ENCODE peak calls at places on chromosome X, in eight cellular contexts. N is BJ, I is psoas muscle, K is HCT116, E is cardiac muscle cell, R is GM12878, Y is left lung, C is mammary epithelial cell. U is an unnamed sample.

GRCh38 chrX:69163936-69164741 is 1.1 kb downstream of the PJA1 start:
- DNase-seq in E (no peak), Y (peak; percentile 69), R (no peak), N (no peak), I (no peak), K (no peak), C (no peak), U (no peak)

GRCh38 chrX:153861733-153862300 is 24.2 kb downstream of the L1CAM start:
- DNase-seq in Y (no peak), N (no peak), I (no peak), E (no peak), C (no peak), K (no peak), R (no peak), U (no peak)

GRCh38 chrX:54134269-54134668 is 48.8 kb downstream of the FAM120C start:
- DNase-seq in I (no peak), N (no peak), K (no peak), R (no peak), E (no peak), C (no peak), Y (no peak), U (no peak)

GRCh38 chrX:130887392-130887791 is 15.6 kb downstream of the ENOX2 start:
- DNase-seq in Y (no peak), I (no peak), C (no peak), R (no peak), N (no peak), K (no peak), E (peak; percentile 37), U (no peak)

GRCh38 chrX:49995795-49996455 is 73.5 kb downstream of the CLCN5 start:
- DNase-seq in R (no peak), K (no peak), Y (no peak), I (no peak), E (no peak), C (peak; percentile 1), N (no peak), U (no peak)

GRCh38 chrX:152061557-152061956 is 76.8 kb downstream of the MAGEA10 start:
- DNase-seq in E (no peak), R (no peak), I (no peak), N (no peak), C (no peak), K (no peak), Y (no peak), U (no peak)

GRCh38 chrX:39995457-39995856 is 102.3 kb downstream of the BCOR start:
- DNase-seq in C (no peak), R (no peak), I (no peak), K (no peak), Y (no peak), N (no peak), E (no peak), U (no peak)

GRCh38 chrX:77640702-77641101 is 145.3 kb downstream of the ATRX start:
- DNase-seq in I (no peak), K (no peak), R (peak; percentile 24), C (no peak), E (no peak), N (no peak), Y (no peak), U (no peak)

GRCh38 chrX:40074080-40074958 is 23.4 kb downstream of the BCOR start:
- DNase-seq in Y (no peak), K (no peak), R (no peak), E (no peak), N (no peak), C (no peak), I (no peak), U (no peak)

DNA sequence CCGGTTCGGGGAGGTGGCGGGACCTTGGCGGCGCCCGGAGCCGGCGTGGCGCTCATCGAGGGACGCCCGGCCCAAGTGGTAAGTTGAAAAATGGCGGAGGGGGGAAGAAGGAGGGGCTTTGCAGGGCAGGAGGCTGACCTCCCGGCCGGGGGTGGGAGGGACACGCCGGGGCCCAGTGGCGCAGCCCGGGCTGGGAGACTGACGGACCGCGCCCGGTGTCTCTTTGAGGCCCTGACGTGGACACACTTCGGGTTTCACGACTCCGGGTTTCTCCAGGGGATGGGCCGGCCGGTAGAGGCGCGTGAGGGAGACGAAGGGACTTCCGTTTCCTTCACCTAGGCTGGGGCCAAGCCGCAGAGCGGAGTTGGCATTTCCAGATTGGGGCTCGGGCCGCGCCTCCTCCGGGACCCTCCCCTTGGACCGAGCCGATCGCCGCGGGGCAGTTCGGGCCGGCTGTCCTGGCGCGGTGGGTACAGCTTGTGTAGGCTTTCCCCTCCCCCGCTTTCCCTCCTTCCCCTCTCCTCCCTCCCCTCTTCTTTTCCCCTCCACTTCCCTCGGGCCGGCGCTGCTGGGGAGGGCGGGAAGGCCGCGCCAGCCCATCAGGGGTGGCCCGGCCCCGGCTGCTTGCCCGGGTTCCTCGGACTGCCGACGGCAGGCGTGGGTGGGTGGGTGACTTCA is at the start of gene XIAP:
- DNase-seq in C (peak; percentile 92), E (peak; percentile 88), N (peak; percentile 42), I (peak; percentile 93), Y (peak; percentile 92), K (peak; percentile 71), R (peak; percentile 41), U (peak; percentile 75)
- TF ChIP-seq CTCF in C (no peak), E (no peak), N (no peak), I (no peak), Y (no peak), K (no peak), R (no peak), U (no peak)

GRCh38 chrX:42619068-42619467 is 158.9 kb downstream of the PPP1R2C start:
- DNase-seq in K (no peak), I (no peak), C (no peak), Y (no peak), R (no peak), E (no peak), N (no peak), U (no peak)

GRCh38 chrX:42616981-42617380 is 161.0 kb downstream of the PPP1R2C start:
- DNase-seq in Y (no peak), E (no peak), N (no peak), C (no peak), I (no peak), K (no peak), R (no peak), U (peak; percentile 38)

DNA sequence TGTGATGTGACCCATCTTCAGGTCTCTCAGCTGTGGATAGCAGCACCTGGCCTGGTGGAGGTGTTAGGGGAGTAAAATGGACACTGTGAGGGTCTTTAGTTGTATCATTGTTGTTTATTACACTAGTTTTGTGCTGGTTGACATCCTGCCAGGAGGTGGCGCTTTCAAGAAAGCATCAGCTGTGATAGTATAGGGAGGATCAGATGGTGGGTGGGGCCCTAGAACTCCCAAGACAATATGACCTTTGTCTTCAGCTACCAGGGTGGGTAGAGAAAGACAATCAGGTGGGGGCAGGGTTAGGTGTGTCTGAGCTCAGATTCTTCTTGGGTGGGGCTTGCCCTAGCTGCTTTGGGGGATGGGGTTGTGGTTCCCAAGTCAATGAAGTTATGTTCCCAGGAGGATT is 162.8 kb downstream of the PPP1R2C start:
- DNase-seq in E (no peak), K (peak; percentile 41), R (no peak), C (peak; percentile 36), Y (no peak), I (no peak), N (no peak), U (no peak)
- H3K36me3 ChIP-seq in E (no peaks in the 10 kb centered on the region), K (no peaks in the 10 kb centered on the region), R (no peaks in the 10 kb centered on the region), C (no peaks in the 10 kb centered on the region), Y (no peaks in the 10 kb centered on the region), I (no peaks in the 10 kb centered on the region), N (no peaks in the 10 kb centered on the region), U (no peaks in the 10 kb centered on the region)

DNA sequence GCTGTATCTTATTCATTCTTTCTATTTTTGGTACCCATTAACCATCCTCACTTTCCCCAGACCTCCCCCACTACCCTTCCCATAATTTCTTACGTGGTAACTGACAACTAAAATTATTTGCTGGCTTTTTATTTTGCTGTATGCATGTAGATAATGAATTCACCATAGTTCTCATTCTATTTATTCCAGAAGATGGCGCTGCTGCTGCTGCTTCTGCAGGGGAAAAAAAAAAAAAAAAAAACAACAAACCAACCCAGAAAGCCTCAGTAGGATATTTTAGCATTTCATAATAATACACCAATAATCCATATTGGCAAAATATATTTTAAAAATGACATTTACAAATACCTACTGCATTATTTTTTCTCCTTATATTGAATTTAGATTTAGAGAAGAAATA is 416.6 kb upstream of the MAGEB18 start:
- DNase-seq in N (no peak), R (no peak), E (peak; percentile 42), I (no peak), C (no peak), Y (no peak), K (no peak), U (peak; percentile 21)
- TF ChIP-seq CTCF in N (no peak), R (peak; percentile 30), E (peak; percentile 40), I (peak; percentile 40), C (peak; percentile 46), Y (no peak), K (peak; percentile 16), U (peak; percentile 38)

GRCh38 chrX:45135616-45136015 is 65.1 kb downstream of the DIPK2B start:
- DNase-seq in C (no peak), N (no peak), E (no peak), K (no peak), I (no peak), Y (no peak), R (no peak), U (no peak)
- H3K36me3 ChIP-seq in C (no peaks in the 10 kb centered on the region), N (no peaks in the 10 kb centered on the region), E (no peaks in the 10 kb centered on the region), K (no peaks in the 10 kb centered on the region), I (no peaks in the 10 kb centered on the region), Y (no peaks in the 10 kb centered on the region), R (no peaks in the 10 kb centered on the region), U (no peaks in the 10 kb centered on the region)

DNA sequence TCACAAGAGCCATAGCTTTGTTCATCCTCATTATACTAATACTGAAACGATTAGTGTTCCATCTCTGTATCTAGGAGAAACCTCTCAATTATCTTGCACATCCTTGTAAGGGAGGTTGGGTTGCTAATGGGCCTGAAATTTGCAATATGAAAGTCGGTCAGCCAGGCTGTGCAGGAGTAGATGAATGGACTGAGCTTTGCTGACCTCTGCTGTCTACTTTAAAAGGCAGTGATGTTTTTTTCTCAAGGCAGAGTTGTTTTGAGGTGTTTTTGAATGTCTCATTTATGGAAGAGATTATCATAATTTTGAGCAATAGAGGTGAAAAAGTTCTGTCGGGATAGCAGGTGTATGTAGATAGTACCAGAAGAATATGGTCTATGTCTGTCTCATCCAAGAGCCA is 47.9 kb upstream of the LINC00632 start:
- DNase-seq in I (no peak), E (no peak), K (no peak), N (no peak), C (no peak), Y (no peak), R (no peak), U (no peak)
- TF ChIP-seq CTCF in I (no peak), E (no peak), K (no peak), N (no peak), C (no peak), Y (no peak), R (no peak), U (no peak)

GRCh38 chrX:41177297-41177696 is 92.1 kb downstream of the USP9X start:
- DNase-seq in E (no peak), K (no peak), I (no peak), N (no peak), Y (no peak), R (no peak), C (no peak), U (no peak)
- H3K36me3 ChIP-seq in E (peaks cover 5% of the 10 kb centered on the region), K (no peaks in the 10 kb centered on the region), I (peaks cover 41% of the 10 kb centered on the region), N (no peaks in the 10 kb centered on the region), Y (peaks cover 29% of the 10 kb centered on the region), R (no peaks in the 10 kb centered on the region), C (peaks cover 2% of the 10 kb centered on the region), U (no peaks in the 10 kb centered on the region)

GRCh38 chrX:72128881-72129280 is 2.8 kb downstream of the RTL5 start:
- DNase-seq in K (no peak), I (no peak), N (no peak), R (no peak), Y (no peak), C (no peak), E (peak; percentile 65), U (no peak)
- TF ChIP-seq CTCF in K (peak; percentile 47), I (peak; percentile 15), N (peak; percentile 43), R (no peak), Y (peak; percentile 36), C (peak; percentile 38), E (peak; percentile 38), U (peak; percentile 47)

U was measured in MM.1S.